ENCODE peak calls at places on chromosome 12, in four cellular contexts. W is Panc1, Q is left ventricle myocardium inferior, X is Peyer's patch. I is an unnamed sample.

GRCh38 chr12:66644151-66644550 is 34.7 kb downstream of the GRIP1 start:
- DNase-seq in W (no peak), Q (no peak), X (no peak), I (no peak)

GRCh38 chr12:75910452-75910722 is 121.2 kb downstream of the PHLDA1 start:
- DNase-seq in W (no peak), Q (no peak), X (no peak), I (no peak)

GRCh38 chr12:18361431-18361830 is 100.1 kb downstream of the PIK3C2G start:
- DNase-seq in W (no peak), Q (no peak), X (no peak), I (no peak)

GRCh38 chr12:69630191-69630590 is 19.5 kb upstream of the LRRC10 start:
- DNase-seq in W (no peak), Q (no peak), X (no peak), I (no peak)

GRCh38 chr12:53220857-53221202 is 11.2 kb downstream of the RARG start:
- DNase-seq in W (no peak), Q (peak; percentile 95), X (peak; percentile 94), I (peak; percentile 89)

GRCh38 chr12:122961551-122962329 is 4.5 kb downstream of the ABCB9 start:
- DNase-seq in W (no peak), Q (no peak), X (peak; percentile 83), I (no peak)

GRCh38 chr12:119423285-119423684 is 88.8 kb downstream of the CCDC60 start:
- DNase-seq in W (no peak), Q (no peak), X (no peak), I (peak; percentile 23)

GRCh38 chr12:10722905-10723866 is at the start of gene YBX3:
- DNase-seq in W (no peak), Q (peak; percentile 90), X (peak; percentile 88), I (peak; percentile 77)

GRCh38 chr12:49873361-49873934 is 30.3 kb downstream of the FAIM2 start:
- DNase-seq in W (no peak), Q (peak; percentile 30), X (peak; percentile 18), I (no peak)

GRCh38 chr12:102528111-102528510 is 47.7 kb upstream of the IGF1 start:
- DNase-seq in W (no peak), Q (no peak), X (no peak), I (no peak)

GRCh38 chr12:86154620-86155019 is 101.6 kb downstream of the MGAT4C start:
- DNase-seq in W (no peak), Q (no peak), X (no peak), I (no peak)

GRCh38 chr12:75816892-75817291 is 214.7 kb downstream of the PHLDA1 start:
- DNase-seq in W (no peak), Q (no peak), X (no peak), I (no peak)

GRCh38 chr12:91870872-91871707 is 274.6 kb downstream of the BTG1 start:
- DNase-seq in W (no peak), Q (no peak), X (no peak), I (no peak)

GRCh38 chr12:111557271-111558106 is 41.6 kb downstream of the ATXN2 start:
- DNase-seq in W (no peak), Q (no peak), X (no peak), I (no peak)

GRCh38 chr12:80195143-80195726 is 95.9 kb downstream of the OTOGL start:
- DNase-seq in W (peak; percentile 20), Q (no peak), X (peak; percentile 50), I (peak; percentile 65)

GRCh38 chr12:130830246-130830551 is 8.9 kb downstream of the STX2 start:
- DNase-seq in W (no peak), Q (no peak), X (no peak), I (no peak)

GRCh38 chr12:123393747-123394146 is 9.8 kb downstream of the KMT5A start:
- DNase-seq in W (no peak), Q (no peak), X (no peak), I (no peak)

GRCh38 chr12:15691372-15691771 is 97.8 kb downstream of the EPS8 start:
- DNase-seq in W (no peak), Q (no peak), X (no peak), I (no peak)

GRCh38 chr12:90576707-90577106 is 378.3 kb downstream of the CCER1 start:
- DNase-seq in W (no peak), Q (no peak), X (no peak), I (no peak)

GRCh38 chr12:96907681-96908163 is 665 bp downstream of the NEDD1 start:
- DNase-seq in W (no peak), Q (no peak), X (no peak), I (peak; percentile 8)

GRCh38 chr12:4265280-4265679 is 8.3 kb upstream of the CCND2 start:
- DNase-seq in W (no peak), Q (no peak), X (no peak), I (no peak)

GRCh38 chr12:117284160-117284559 is 77.3 kb downstream of the NOS1 start:
- DNase-seq in W (no peak), Q (no peak), X (no peak), I (peak; percentile 84)

GRCh38 chr12:69324797-69325466 is 23.2 kb upstream of the LYZ start:
- DNase-seq in W (no peak), Q (no peak), X (no peak), I (no peak)

GRCh38 chr12:114655934-114656697 is 27.9 kb downstream of the TBX3 start:
- DNase-seq in W (no peak), Q (no peak), X (no peak), I (no peak)

GRCh38 chr12:24738436-24738835 is 210.5 kb downstream of the BCAT1 start:
- DNase-seq in W (no peak), Q (no peak), X (no peak), I (no peak)

GRCh38 chr12:121801601-121802484 is 2.0 kb upstream of the SETD1B start:
- DNase-seq in W (no peak), Q (no peak), X (no peak), I (no peak)

GRCh38 chr12:15001733-15002471 is 29.1 kb downstream of the PDE6H start:
- DNase-seq in W (no peak), Q (peak; percentile 39), X (no peak), I (peak; percentile 53)

GRCh38 chr12:54984602-54985376 is at the start of gene TESPA1:
- DNase-seq in W (no peak), Q (peak; percentile 60), X (peak; percentile 95), I (no peak)

GRCh38 chr12:115322275-115322674 is 638.3 kb upstream of the TBX3 start:
- DNase-seq in W (no peak), Q (no peak), X (no peak), I (no peak)

GRCh38 chr12:55829967-55830600 is 697 bp upstream of the DNAJC14 start:
- DNase-seq in W (no peak), Q (peak; percentile 57), X (peak; percentile 73), I (peak; percentile 74)

GRCh38 chr12:76583301-76583700 is 23.7 kb upstream of the OSBPL8 start:
- DNase-seq in W (no peak), Q (no peak), X (no peak), I (no peak)

DNA sequence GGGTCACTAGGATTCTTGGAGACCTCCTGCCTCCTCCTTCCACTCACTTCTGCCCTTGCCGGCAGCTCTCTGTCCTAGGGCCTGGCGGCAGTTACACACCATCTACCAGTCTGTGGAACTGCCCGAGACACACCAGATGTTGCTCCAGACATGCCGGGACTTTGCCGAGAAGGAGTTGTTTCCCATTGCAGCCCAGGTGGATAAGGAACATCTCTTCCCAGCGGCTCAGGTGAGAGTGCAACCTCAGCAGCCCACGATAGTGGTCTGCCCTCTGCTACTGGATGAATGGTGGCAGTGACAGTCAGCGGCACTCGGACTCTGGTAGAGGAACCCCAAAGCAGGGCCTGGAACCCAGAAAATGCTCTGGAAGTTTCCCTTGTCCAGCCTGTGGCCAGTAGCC is 1.3 kb downstream of the ACADS start:
- DNase-seq in W (no peak), Q (no peak), X (no peak), I (no peak)
- H3K4me3 ChIP-seq in W (no peak overlapping the region), Q (peak overlapping the region; percentile 95), X (peak overlapping the region; percentile 78), I (no peak overlapping the region)

DNA sequence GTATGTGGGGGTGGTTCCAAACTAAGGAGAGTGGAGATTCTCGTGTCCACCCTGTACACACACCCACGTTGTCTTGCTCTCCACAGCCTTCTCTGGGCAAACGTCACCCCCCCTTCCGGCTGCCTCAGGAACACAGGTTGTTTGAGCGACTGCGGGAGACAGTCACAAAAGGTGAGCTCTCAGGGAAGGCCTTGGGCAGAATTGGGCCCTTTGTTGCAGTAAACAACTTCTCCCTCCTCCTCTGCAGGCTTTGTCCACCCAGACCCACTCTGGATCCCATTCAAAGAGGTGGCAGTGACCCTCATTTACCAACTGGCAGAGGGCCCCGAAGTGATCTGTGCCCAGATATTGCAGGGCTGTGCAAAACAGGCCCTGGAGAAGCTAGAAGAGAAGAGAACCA is 8.1 kb upstream of the GAPDH start:
- DNase-seq in W (no peak), Q (no peak), X (no peak), I (no peak)
- H3K27ac ChIP-seq in W (no peak overlapping the region), Q (no peak overlapping the region), X (no peak overlapping the region), I (no peak overlapping the region)

GRCh38 chr12:113149361-113150150 is at the start of gene CFAP73:
- DNase-seq in W (no peak), Q (peak; percentile 59), X (peak; percentile 65), I (peak; percentile 83)
- H3K4me3 ChIP-seq in W (no peak within 1 kb of the TSS), Q (peak within 1 kb of the TSS; percentile 23), X (no peak within 1 kb of the TSS), I (no peak within 1 kb of the TSS)

GRCh38 chr12:26822051-26822450 is 10.9 kb downstream of the ITPR2 start:
- DNase-seq in W (no peak), Q (no peak), X (no peak), I (no peak)
- H3K27ac ChIP-seq in W (no peak overlapping the region), Q (no peak overlapping the region), X (no peak overlapping the region), I (no peak overlapping the region)

DNA sequence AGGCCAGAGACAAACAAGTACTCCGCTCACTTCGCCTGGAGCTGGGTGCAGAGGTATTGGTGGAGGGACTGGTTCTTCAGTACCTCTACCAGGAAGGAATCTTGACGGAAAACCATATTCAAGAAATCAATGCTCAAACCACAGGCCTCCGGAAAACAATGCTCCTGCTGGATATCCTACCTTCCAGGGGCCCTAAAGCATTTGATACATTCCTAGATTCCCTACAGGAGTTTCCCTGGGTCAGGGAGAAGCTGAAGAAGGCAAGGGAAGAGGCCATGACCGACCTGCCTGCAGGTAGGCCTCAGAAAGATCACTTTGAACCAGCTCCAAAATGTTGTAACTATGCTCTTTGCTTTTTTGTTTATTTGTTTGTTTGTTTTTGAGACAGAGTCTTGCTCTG is 1.6 kb downstream of the CRADD start:
- DNase-seq in W (no peak), Q (no peak), X (no peak), I (no peak)
- H3K4me3 ChIP-seq in W (no peak overlapping the region), Q (peak overlapping the region; percentile 74), X (no peak overlapping the region), I (no peak overlapping the region)

DNA sequence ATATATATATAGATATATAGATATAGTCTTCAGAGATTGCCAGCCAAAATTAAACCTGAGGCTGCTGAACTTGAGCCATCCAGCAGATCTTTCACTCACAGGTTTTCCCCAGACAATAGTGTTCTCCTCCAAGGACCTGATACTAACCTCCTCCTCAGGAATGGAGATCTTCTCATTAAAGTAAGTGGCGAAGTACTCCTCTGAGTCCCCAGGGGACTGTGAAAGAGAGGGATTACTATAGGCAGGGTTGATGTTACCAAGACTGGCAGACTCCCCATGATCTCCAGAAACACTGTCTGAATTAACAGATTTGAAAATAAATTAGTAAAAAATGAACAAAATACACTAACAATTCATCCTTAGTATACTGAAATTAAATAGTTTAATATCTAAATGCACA is 17.9 kb downstream of the SLC11A2 start:
- DNase-seq in W (no peak), Q (no peak), X (no peak), I (no peak)
- H3K27ac ChIP-seq in W (no peak overlapping the region), Q (peak overlapping the region; percentile 75), X (no peak overlapping the region), I (no peak overlapping the region)

I was measured in SJCRH30.